ENCODE peak calls at places on chromosomes 11 and 22, in seven cellular contexts. M is fibroblast of lung; G is activated T-cell treated with anti-CD3 and anti-CD28 coated beads for 48 hours; P is IMR-90; R is GF-D8; E is CD4-positive, alpha-beta T cell; I is Daoy. D is an unnamed sample.
A peak's percentile ranks its signal among the peaks of the same experiment; 100 is the strongest.

GRCh38 chr11:44596541-44597276 is 31.2 kb downstream of the CD82 start:
- DNase-seq in M (peak; percentile 48), G (peak; percentile 58), P (no peak), R (no peak), E (peak; percentile 35), I (peak; percentile 70), D (peak; percentile 64)

GRCh38 chr11:130831506-130832385 is 84.5 kb downstream of the SNX19 start:
- DNase-seq in M (peak; percentile 32), G (no peak), P (peak; percentile 22), R (no peak), E (no peak), I (peak; percentile 65), D (no peak)

GRCh38 chr11:19978668-19979518 is 181.4 kb downstream of the DBX1 start:
- DNase-seq in M (peak; percentile 88), G (no peak), P (peak; percentile 90), R (no peak), E (no peak), I (peak; percentile 46), D (peak; percentile 43)

GRCh38 chr22:19885841-19886592 is 31.3 kb upstream of the GNB1L start:
- DNase-seq in M (no peak), G (no peak), P (no peak), R (no peak), E (no peak), I (no peak), D (no peak)

GRCh38 chr11:13118194-13118593 is 109.1 kb downstream of the RASSF10 start:
- DNase-seq in M (peak; percentile 100), G (no peak), P (peak; percentile 97), R (no peak), E (no peak), I (peak; percentile 95), D (no peak)

GRCh38 chr22:37290737-37291136 is 8.4 kb downstream of the CYTH4 start:
- DNase-seq in M (peak; percentile 44), G (no peak), P (peak; percentile 69), R (no peak), E (no peak), I (no peak), D (no peak)

GRCh38 chr11:132862137-132862536 is 670.2 kb downstream of the OPCML start:
- DNase-seq in M (no peak), G (no peak), P (no peak), R (no peak), E (no peak), I (no peak), D (no peak)

GRCh38 chr11:61429346-61429690 is 457 bp downstream of the CPSF7 start:
- DNase-seq in M (peak; percentile 46), G (peak; percentile 71), P (peak; percentile 44), R (peak; percentile 6), E (peak; percentile 42), I (peak; percentile 75), D (peak; percentile 64)

GRCh38 chr11:65917434-65918210 is 1.2 kb downstream of the C11orf68 start:
- DNase-seq in M (no peak), G (no peak), P (no peak), R (no peak), E (no peak), I (peak; percentile 39), D (no peak)

GRCh38 chr11:125569913-125570621 is 790 bp downstream of the EI24 start:
- DNase-seq in M (peak; percentile 13), G (no peak), P (peak; percentile 18), R (no peak), E (no peak), I (no peak), D (no peak)

GRCh38 chr22:21589415-21589814 is 21.9 kb downstream of the UBE2L3 start:
- DNase-seq in M (no peak), G (no peak), P (no peak), R (peak; percentile 16), E (no peak), I (no peak), D (no peak)

D was measured in stimulated activated naive B cell treated with anti-CD40 and anti-IgM and Interleukin-4, amounts not matched to agents 10 μg/mL and 1 μg/mL and 100 μg/mL, for 72 hours.